ENCODE peak calls at places on chromosomes 3 and 15, in seven cellular contexts. P, S, H, B, X, Q and T are unnamed samples. For H3K27me3 and H3K4me1, the result is how much of the 10 kb centered on the place peaks cover.

GRCh38 chr3:188937389-188937788 is 234.4 kb upstream of the TPRG1 start:
- DNase-seq in S (no peak), Q (no peak), B (no peak), H (no peak), X (no peak), P (no peak), T (no peak)

GRCh38 chr3:9786825-9787654 is 5.2 kb downstream of the TADA3 start:
- DNase-seq in Q (peak), X (no peak), H (no peak), P (no peak), B (no peak), S (no peak), T (no peak)

GRCh38 chr3:157333551-157333991 is 103.1 kb upstream of the PTX3 start:
- DNase-seq in H (no peak), S (no peak), P (no peak), B (no peak), X (no peak), Q (peak), T (no peak)

GRCh38 chr3:8345396-8345795 is 156.2 kb upstream of the LMCD1 start:
- DNase-seq in B (no peak), X (no peak), Q (peak), H (no peak), P (no peak), S (no peak), T (no peak)

GRCh38 chr3:137084579-137084978 is 126.8 kb downstream of the IL20RB start:
- DNase-seq in B (no peak), P (no peak), H (no peak), X (no peak), S (no peak), Q (no peak), T (no peak)

GRCh38 chr3:120450914-120451669 is at the start of gene FSTL1:
- DNase-seq in B (no peak), P (peak), X (no peak), H (peak), Q (peak), S (peak), T (peak)

GRCh38 chr3:24773798-24774197 is 279.1 kb upstream of the THRB start:
- DNase-seq in X (no peak), S (peak), B (no peak), P (peak), H (no peak), Q (peak), T (no peak)

GRCh38 chr3:109440353-109440752 is 103.0 kb upstream of the DPPA4 start:
- DNase-seq in B (no peak), P (no peak), H (no peak), S (no peak), Q (no peak), X (no peak), T (no peak)

GRCh38 chr15:71807125-71807629 is 3.2 kb upstream of the NR2E3 start:
- DNase-seq in B (no peak), X (no peak), P (no peak), H (no peak), S (no peak), Q (no peak), T (no peak)

GRCh38 chr15:68470049-68470738 is 38.2 kb upstream of the ITGA11 start:
- DNase-seq in X (no peak), P (no peak), H (no peak), B (no peak), Q (no peak), S (no peak), T (no peak)

GRCh38 chr15:35427091-35427490 is 118.9 kb downstream of the DPH6 start:
- DNase-seq in H (no peak), S (no peak), B (no peak), P (no peak), Q (peak), X (no peak), T (no peak)

GRCh38 chr3:167078070-167078622 is 302.0 kb downstream of the ZBBX start:
- DNase-seq in H (no peak), B (no peak), S (no peak), P (no peak), X (no peak), Q (no peak), T (no peak)

GRCh38 chr3:172367205-172368105 is 80.8 kb downstream of the GHSR start:
- DNase-seq in X (no peak), P (no peak), B (no peak), H (no peak), S (no peak), Q (no peak), T (no peak)

GRCh38 chr3:142850395-142851023 is 38.4 kb downstream of the PCOLCE2 start:
- DNase-seq in X (no peak), P (no peak), S (no peak), Q (peak), H (no peak), B (no peak), T (no peak)

GRCh38 chr3:55484741-55485207 is 2.3 kb downstream of the WNT5A start:
- DNase-seq in Q (peak), P (no peak), S (no peak), X (no peak), B (no peak), H (no peak), T (no peak)
- H3K27me3 ChIP-seq in Q (under half), P (under half), S (half or more), X (under half), B (half or more), H (under half), T (under half)

GRCh38 chr3:57980416-57980815 is 27.8 kb upstream of the FLNB start:
- DNase-seq in S (no peak), Q (no peak), P (no peak), B (no peak), H (no peak), X (no peak), T (no peak)

GRCh38 chr3:57981483-57982087 is 26.6 kb upstream of the FLNB start:
- DNase-seq in X (no peak), H (no peak), Q (no peak), B (no peak), S (no peak), P (no peak), T (no peak)

GRCh38 chr3:57985176-57985976 is 22.8 kb upstream of the FLNB start:
- DNase-seq in P (no peak), H (no peak), B (no peak), S (no peak), Q (no peak), X (no peak), T (no peak)

GRCh38 chr3:57983734-57984518 is 24.3 kb upstream of the FLNB start:
- DNase-seq in H (peak), P (peak), S (peak), Q (peak), B (no peak), X (no peak), T (no peak)

GRCh38 chr3:57982561-57983243 is 25.5 kb upstream of the FLNB start:
- DNase-seq in X (no peak), Q (no peak), S (no peak), P (no peak), B (no peak), H (no peak), T (no peak)
- H3K4me1 ChIP-seq in X (under half), Q (under half), S (under half), P (under half), B (under half), H (under half), T (under half)

DNA sequence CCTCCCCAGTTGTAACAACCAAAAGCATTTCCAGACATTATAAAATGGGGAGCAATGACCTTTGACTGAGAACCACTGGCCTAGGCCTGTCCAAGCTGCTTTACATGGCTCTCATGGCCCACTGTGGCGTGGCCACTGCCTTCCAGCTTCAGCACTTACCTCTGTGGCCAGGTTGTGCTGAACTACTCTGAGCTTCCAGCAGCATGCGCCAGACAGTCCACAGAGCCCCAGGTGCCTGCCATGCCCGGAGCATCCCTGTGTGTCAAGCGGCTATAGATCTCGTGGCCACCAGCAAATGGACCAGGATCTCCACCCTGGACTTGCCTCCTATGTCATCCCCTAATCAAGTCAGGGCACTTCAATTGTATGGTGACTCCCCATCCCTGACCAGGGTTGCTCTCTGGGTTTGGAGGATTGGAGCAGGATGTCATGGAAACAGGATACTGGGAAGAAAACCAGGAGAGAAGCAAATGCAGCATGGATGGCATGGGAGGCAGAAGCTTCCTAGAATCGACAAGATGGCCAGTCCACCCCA is 199.7 kb downstream of the UACA start:
- DNase-seq in Q (no peak), B (no peak), X (no peak), P (no peak), H (no peak), S (no peak), T (peak)
- H3K27me3 ChIP-seq in Q (under half), B (under half), X (under half), P (under half), H (under half), S (under half), T (under half)

GRCh38 chr15:89860446-89860845 is 33.3 kb downstream of the AP3S2 start:
- DNase-seq in P (no peak), H (no peak), S (no peak), Q (no peak), X (no peak), B (no peak), T (no peak)
- H3K4me1 ChIP-seq in P (under half), H (under half), S (under half), Q (under half), X (under half), B (under half), T (under half)